ENCODE peak calls at places on chromosome 21, in eight cellular contexts. G is T follicular helper cell; O is amniotic stem cell; R is CD4-positive, alpha-beta T cell; P is EH; W is HuH-7.5; Q is lower lobe of right lung; J is PC-3. D is an unnamed sample.

GRCh38 chr21:43329361-43330269 is 97.3 kb downstream of the SIK1 start:
- DNase-seq in Q (no peak), G (no peak), R (no peak), O (no peak), J (no peak), P (no peak), W (no peak), D (no peak)

GRCh38 chr21:41564871-41565281 is 56.9 kb upstream of the TMPRSS2 start:
- DNase-seq in G (no peak), R (no peak), W (no peak), J (peak), P (peak), Q (no peak), O (peak), D (no peak)

GRCh38 chr21:37232274-37233018 is 34.7 kb downstream of the VPS26C start:
- DNase-seq in P (no peak), W (no peak), O (no peak), G (no peak), R (no peak), J (no peak), Q (no peak), D (no peak)

GRCh38 chr21:20343186-20343585 is 655.0 kb upstream of the NCAM2 start:
- DNase-seq in G (no peak), J (no peak), W (no peak), R (no peak), Q (no peak), P (no peak), O (no peak), D (no peak)

GRCh38 chr21:37670883-37671282 is 245.4 kb downstream of the KCNJ6 start:
- DNase-seq in W (no peak), R (no peak), J (peak), G (no peak), P (peak), Q (no peak), O (no peak), D (no peak)

GRCh38 chr21:15586752-15587436 is 142.9 kb upstream of the USP25 start:
- DNase-seq in O (no peak), W (no peak), Q (no peak), J (no peak), R (no peak), P (no peak), G (no peak), D (no peak)

GRCh38 chr21:25402134-25402957 is 204.9 kb downstream of the MRPL39 start:
- DNase-seq in J (no peak), R (no peak), O (no peak), P (no peak), G (no peak), W (no peak), Q (no peak), D (no peak)

GRCh38 chr21:45021428-45022347 is 52.7 kb upstream of the ADARB1 start:
- DNase-seq in Q (peak), R (no peak), P (no peak), J (no peak), O (no peak), G (no peak), W (peak), D (no peak)

GRCh38 chr21:36291509-36291908 is 28.5 kb upstream of the MORC3 start:
- DNase-seq in R (no peak), G (no peak), Q (no peak), W (no peak), O (no peak), J (no peak), P (no peak), D (no peak)

GRCh38 chr21:17763286-17764037 is 55.7 kb downstream of the C21orf91 start:
- DNase-seq in Q (no peak), R (no peak), W (no peak), J (no peak), O (no peak), P (no peak), G (no peak), D (no peak)

GRCh38 chr21:42214081-42214750 is 4.7 kb upstream of the ABCG1 start:
- DNase-seq in G (no peak), P (no peak), Q (no peak), R (no peak), O (no peak), J (no peak), W (no peak), D (no peak)

GRCh38 chr21:29189358-29189757 is 58.9 kb downstream of the MAP3K7CL start:
- DNase-seq in G (no peak), O (no peak), R (no peak), Q (no peak), W (no peak), P (peak), J (no peak), D (no peak)

GRCh38 chr21:40208960-40209359 is 341.7 kb downstream of the PCP4 start:
- DNase-seq in Q (no peak), W (no peak), P (no peak), G (no peak), J (no peak), R (no peak), O (no peak), D (no peak)

GRCh38 chr21:34808569-34809204 is 139.9 kb downstream of the CLIC6 start:
- DNase-seq in W (no peak), Q (no peak), J (no peak), R (no peak), P (peak), O (no peak), G (no peak), D (no peak)

GRCh38 chr21:39843916-39844315 is 23.3 kb upstream of the PCP4 start:
- DNase-seq in P (no peak), W (no peak), G (no peak), Q (no peak), R (no peak), O (no peak), J (no peak), D (no peak)

GRCh38 chr21:17514124-17514481 is 1.3 kb downstream of the CXADR start:
- DNase-seq in O (no peak), Q (no peak), W (no peak), G (no peak), P (no peak), J (peak), R (no peak), D (no peak)

GRCh38 chr21:44837537-44837936 is 19.7 kb upstream of the SUMO3 start:
- DNase-seq in O (no peak), G (no peak), P (no peak), R (no peak), J (no peak), W (no peak), Q (no peak), D (no peak)

GRCh38 chr21:15437873-15438272 is 291.9 kb upstream of the USP25 start:
- DNase-seq in W (no peak), Q (no peak), J (peak), O (no peak), P (no peak), R (no peak), G (no peak), D (no peak)

GRCh38 chr21:42356036-42356435 is 5.2 kb upstream of the TFF2 start:
- DNase-seq in W (no peak), R (no peak), G (no peak), Q (no peak), O (no peak), J (no peak), P (no peak), D (no peak)

D was measured in activated T-cell treated with anti-CD3 and anti-CD28 coated beads, Interleukin-2, amount 50 U/mL, for 1 hour.